ENCODE peak calls at places on chromosomes 4 and X, in ten cellular contexts. One of them, this sample, is unnamed.

GRCh38 chr4:37873383-37873782 is 17.5 kb upstream of the TBC1D1 start:
- DNase-seq in GM23248: peak; percentile 64
- DNase-seq in kidney: no peak
- DNase-seq in WERI-Rb-1: no peak
- DNase-seq in IMR-90: peak; percentile 75
- DNase-seq in NCI-H1417: no peak
- DNase-seq in GM20000: no peak
- DNase-seq in RWPE1: peak; percentile 68
- DNase-seq in AG20443: no peak
- DNase-seq in activated effector memory CD4-positive, alpha-beta T cell treated with Interleukin-2 at 50 U/mL for 16 hours: no peak
- DNase-seq in this sample: peak; percentile 22

GRCh38 chr4:148445071-148445902 is 3.1 kb upstream of the NR3C2 start:
- DNase-seq in IMR-90: no peak
- DNase-seq in GM20000: peak; percentile 61
- DNase-seq in AG20443: peak; percentile 39
- DNase-seq in WERI-Rb-1: peak; percentile 67
- DNase-seq in kidney: peak; percentile 88
- DNase-seq in NCI-H1417: no peak
- DNase-seq in RWPE1: no peak
- DNase-seq in GM23248: peak; percentile 42
- DNase-seq in activated effector memory CD4-positive, alpha-beta T cell treated with Interleukin-2 at 50 U/mL for 16 hours: peak; percentile 71
- DNase-seq in this sample: no peak

GRCh38 chr4:78379991-78380739 is 171.4 kb upstream of the ANXA3 start:
- DNase-seq in GM20000: no peak
- DNase-seq in GM23248: peak; percentile 57
- DNase-seq in NCI-H1417: no peak
- DNase-seq in AG20443: peak; percentile 70
- DNase-seq in kidney: no peak
- DNase-seq in IMR-90: peak; percentile 1
- DNase-seq in WERI-Rb-1: no peak
- DNase-seq in activated effector memory CD4-positive, alpha-beta T cell treated with Interleukin-2 at 50 U/mL for 16 hours: no peak
- DNase-seq in RWPE1: peak; percentile 52
- DNase-seq in this sample: no peak

GRCh38 chr4:89303177-89303576 is 4.4 kb downstream of the GPRIN3 start:
- DNase-seq in kidney: peak; percentile 78
- DNase-seq in RWPE1: no peak
- DNase-seq in WERI-Rb-1: no peak
- DNase-seq in GM23248: no peak
- DNase-seq in IMR-90: no peak
- DNase-seq in GM20000: no peak
- DNase-seq in NCI-H1417: no peak
- DNase-seq in activated effector memory CD4-positive, alpha-beta T cell treated with Interleukin-2 at 50 U/mL for 16 hours: peak; percentile 56
- DNase-seq in AG20443: no peak
- DNase-seq in this sample: no peak

GRCh38 chr4:146368209-146368608 is 153.5 kb downstream of the SLC10A7 start:
- DNase-seq in RWPE1: no peak
- DNase-seq in AG20443: peak; percentile 8
- DNase-seq in GM20000: no peak
- DNase-seq in activated effector memory CD4-positive, alpha-beta T cell treated with Interleukin-2 at 50 U/mL for 16 hours: no peak
- DNase-seq in kidney: no peak
- DNase-seq in WERI-Rb-1: no peak
- DNase-seq in IMR-90: no peak
- DNase-seq in NCI-H1417: no peak
- DNase-seq in GM23248: no peak
- DNase-seq in this sample: no peak

GRCh38 chr4:14415146-14415545 is 587.1 kb upstream of the CPEB2 start:
- DNase-seq in IMR-90: peak; percentile 31
- DNase-seq in RWPE1: no peak
- DNase-seq in NCI-H1417: no peak
- DNase-seq in AG20443: no peak
- DNase-seq in WERI-Rb-1: no peak
- DNase-seq in GM23248: peak; percentile 23
- DNase-seq in kidney: no peak
- DNase-seq in activated effector memory CD4-positive, alpha-beta T cell treated with Interleukin-2 at 50 U/mL for 16 hours: no peak
- DNase-seq in GM20000: no peak
- DNase-seq in this sample: no peak

GRCh38 chr4:162909952-162910351 is 256.7 kb downstream of the NAF1 start:
- DNase-seq in AG20443: no peak
- DNase-seq in RWPE1: no peak
- DNase-seq in GM20000: no peak
- DNase-seq in activated effector memory CD4-positive, alpha-beta T cell treated with Interleukin-2 at 50 U/mL for 16 hours: no peak
- DNase-seq in NCI-H1417: no peak
- DNase-seq in IMR-90: no peak
- DNase-seq in WERI-Rb-1: no peak
- DNase-seq in GM23248: no peak
- DNase-seq in kidney: no peak
- DNase-seq in this sample: no peak

GRCh38 chr4:134787315-134787714 is 585.7 kb upstream of the PABPC4L start:
- DNase-seq in GM20000: no peak
- DNase-seq in RWPE1: no peak
- DNase-seq in AG20443: no peak
- DNase-seq in NCI-H1417: no peak
- DNase-seq in activated effector memory CD4-positive, alpha-beta T cell treated with Interleukin-2 at 50 U/mL for 16 hours: no peak
- DNase-seq in GM23248: no peak
- DNase-seq in WERI-Rb-1: no peak
- DNase-seq in kidney: no peak
- DNase-seq in IMR-90: no peak
- DNase-seq in this sample: no peak

GRCh38 chr4:159227984-159228383 is 125.1 kb downstream of the RAPGEF2 start:
- DNase-seq in GM23248: peak; percentile 82
- DNase-seq in RWPE1: peak; percentile 46
- DNase-seq in AG20443: peak; percentile 54
- DNase-seq in NCI-H1417: no peak
- DNase-seq in kidney: peak; percentile 86
- DNase-seq in IMR-90: peak; percentile 92
- DNase-seq in WERI-Rb-1: no peak
- DNase-seq in activated effector memory CD4-positive, alpha-beta T cell treated with Interleukin-2 at 50 U/mL for 16 hours: no peak
- DNase-seq in GM20000: no peak
- DNase-seq in this sample: peak; percentile 41

GRCh38 chr4:152479428-152480026 is 56.4 kb downstream of the FBXW7 start:
- DNase-seq in WERI-Rb-1: no peak
- DNase-seq in kidney: no peak
- DNase-seq in GM23248: peak; percentile 10
- DNase-seq in activated effector memory CD4-positive, alpha-beta T cell treated with Interleukin-2 at 50 U/mL for 16 hours: no peak
- DNase-seq in GM20000: no peak
- DNase-seq in RWPE1: peak; percentile 6
- DNase-seq in IMR-90: peak; percentile 60
- DNase-seq in AG20443: no peak
- DNase-seq in NCI-H1417: no peak
- DNase-seq in this sample: no peak

GRCh38 chr4:183987529-183987946 is 82.4 kb downstream of the STOX2 start:
- DNase-seq in NCI-H1417: no peak
- DNase-seq in GM23248: peak; percentile 94
- DNase-seq in GM20000: no peak
- DNase-seq in WERI-Rb-1: no peak
- DNase-seq in kidney: peak; percentile 84
- DNase-seq in RWPE1: peak; percentile 89
- DNase-seq in AG20443: peak; percentile 79
- DNase-seq in activated effector memory CD4-positive, alpha-beta T cell treated with Interleukin-2 at 50 U/mL for 16 hours: no peak
- DNase-seq in IMR-90: peak; percentile 91
- DNase-seq in this sample: peak; percentile 95

GRCh38 chr4:6855692-6856297 is 53.8 kb upstream of the TBC1D14 start:
- DNase-seq in AG20443: no peak
- DNase-seq in WERI-Rb-1: no peak
- DNase-seq in NCI-H1417: peak; percentile 42
- DNase-seq in kidney: no peak
- DNase-seq in activated effector memory CD4-positive, alpha-beta T cell treated with Interleukin-2 at 50 U/mL for 16 hours: no peak
- DNase-seq in RWPE1: no peak
- DNase-seq in IMR-90: peak; percentile 93
- DNase-seq in GM20000: peak; percentile 71
- DNase-seq in GM23248: peak; percentile 73
- DNase-seq in this sample: no peak

GRCh38 chrX:7891928-7892327 is 35.3 kb downstream of the PNPLA4 start:
- DNase-seq in NCI-H1417: no peak
- DNase-seq in GM20000: no peak
- DNase-seq in WERI-Rb-1: no peak
- DNase-seq in AG20443: no peak
- DNase-seq in kidney: no peak
- DNase-seq in RWPE1: no peak
- DNase-seq in IMR-90: no peak
- DNase-seq in activated effector memory CD4-positive, alpha-beta T cell treated with Interleukin-2 at 50 U/mL for 16 hours: no peak
- DNase-seq in GM23248: no peak
- DNase-seq in this sample: no peak

GRCh38 chrX:34875204-34875603 is 67.4 kb upstream of the FAM47B start:
- DNase-seq in kidney: no peak
- DNase-seq in NCI-H1417: no peak
- DNase-seq in GM23248: peak; percentile 61
- DNase-seq in IMR-90: peak; percentile 75
- DNase-seq in AG20443: peak; percentile 29
- DNase-seq in GM20000: no peak
- DNase-seq in WERI-Rb-1: no peak
- DNase-seq in activated effector memory CD4-positive, alpha-beta T cell treated with Interleukin-2 at 50 U/mL for 16 hours: no peak
- DNase-seq in RWPE1: no peak
- DNase-seq in this sample: peak; percentile 16

GRCh38 chr4:148227147-148227546 is 215.1 kb downstream of the NR3C2 start:
- DNase-seq in NCI-H1417: no peak
- DNase-seq in IMR-90: no peak
- DNase-seq in GM23248: no peak
- DNase-seq in GM20000: no peak
- DNase-seq in RWPE1: no peak
- DNase-seq in AG20443: no peak
- DNase-seq in WERI-Rb-1: no peak
- DNase-seq in activated effector memory CD4-positive, alpha-beta T cell treated with Interleukin-2 at 50 U/mL for 16 hours: no peak
- DNase-seq in kidney: no peak
- DNase-seq in this sample: no peak

GRCh38 chrX:33741807-33742206 is 390.3 kb downstream of the FAM47A start:
- DNase-seq in IMR-90: no peak
- DNase-seq in GM20000: no peak
- DNase-seq in WERI-Rb-1: peak; percentile 25
- DNase-seq in kidney: no peak
- DNase-seq in GM23248: no peak
- DNase-seq in NCI-H1417: no peak
- DNase-seq in RWPE1: no peak
- DNase-seq in activated effector memory CD4-positive, alpha-beta T cell treated with Interleukin-2 at 50 U/mL for 16 hours: no peak
- DNase-seq in AG20443: no peak
- DNase-seq in this sample: no peak

GRCh38 chrX:52346462-52347165 is 22.2 kb upstream of the XAGE2 start:
- DNase-seq in IMR-90: peak; percentile 4
- DNase-seq in GM20000: no peak
- DNase-seq in GM23248: peak; percentile 49
- DNase-seq in AG20443: no peak
- DNase-seq in activated effector memory CD4-positive, alpha-beta T cell treated with Interleukin-2 at 50 U/mL for 16 hours: no peak
- DNase-seq in WERI-Rb-1: no peak
- DNase-seq in NCI-H1417: no peak
- DNase-seq in RWPE1: peak; percentile 10
- DNase-seq in kidney: no peak
- DNase-seq in this sample: peak; percentile 58

GRCh38 chr4:2289955-2290333 is 28.0 kb upstream of the MXD4 start:
- DNase-seq in WERI-Rb-1: no peak
- DNase-seq in kidney: no peak
- DNase-seq in IMR-90: no peak
- DNase-seq in GM20000: no peak
- DNase-seq in AG20443: no peak
- DNase-seq in RWPE1: no peak
- DNase-seq in GM23248: no peak
- DNase-seq in activated effector memory CD4-positive, alpha-beta T cell treated with Interleukin-2 at 50 U/mL for 16 hours: no peak
- DNase-seq in NCI-H1417: no peak
- DNase-seq in this sample: no peak

GRCh38 chrX:138765061-138765460 is 53.5 kb upstream of the FGF13 start:
- DNase-seq in activated effector memory CD4-positive, alpha-beta T cell treated with Interleukin-2 at 50 U/mL for 16 hours: no peak
- DNase-seq in RWPE1: peak; percentile 3
- DNase-seq in IMR-90: no peak
- DNase-seq in GM20000: no peak
- DNase-seq in GM23248: peak; percentile 80
- DNase-seq in AG20443: peak; percentile 52
- DNase-seq in WERI-Rb-1: no peak
- DNase-seq in NCI-H1417: no peak
- DNase-seq in kidney: no peak
- DNase-seq in this sample: no peak

GRCh38 chrX:109672239-109672638 is 47.3 kb upstream of the KCNE5 start:
- DNase-seq in NCI-H1417: no peak
- DNase-seq in kidney: no peak
- DNase-seq in GM20000: no peak
- DNase-seq in RWPE1: no peak
- DNase-seq in AG20443: no peak
- DNase-seq in activated effector memory CD4-positive, alpha-beta T cell treated with Interleukin-2 at 50 U/mL for 16 hours: no peak
- DNase-seq in GM23248: peak; percentile 2
- DNase-seq in WERI-Rb-1: no peak
- DNase-seq in IMR-90: no peak
- DNase-seq in this sample: no peak

GRCh38 chr4:126687655-126688358 is 945.0 kb upstream of the INTU start:
- DNase-seq in WERI-Rb-1: no peak
- DNase-seq in IMR-90: peak; percentile 15
- DNase-seq in RWPE1: no peak
- DNase-seq in GM20000: no peak
- DNase-seq in NCI-H1417: no peak
- DNase-seq in AG20443: peak; percentile 8
- DNase-seq in GM23248: peak; percentile 43
- DNase-seq in kidney: no peak
- DNase-seq in activated effector memory CD4-positive, alpha-beta T cell treated with Interleukin-2 at 50 U/mL for 16 hours: no peak
- DNase-seq in this sample: no peak

GRCh38 chr4:138561906-138562305 is 319.8 kb upstream of the SLC7A11 start:
- DNase-seq in activated effector memory CD4-positive, alpha-beta T cell treated with Interleukin-2 at 50 U/mL for 16 hours: no peak
- DNase-seq in GM23248: no peak
- DNase-seq in RWPE1: no peak
- DNase-seq in AG20443: no peak
- DNase-seq in WERI-Rb-1: no peak
- DNase-seq in NCI-H1417: no peak
- DNase-seq in IMR-90: no peak
- DNase-seq in kidney: peak; percentile 64
- DNase-seq in GM20000: no peak
- DNase-seq in this sample: no peak

GRCh38 chr4:63742882-63743281 is 666.4 kb downstream of the TECRL start:
- DNase-seq in IMR-90: no peak
- DNase-seq in activated effector memory CD4-positive, alpha-beta T cell treated with Interleukin-2 at 50 U/mL for 16 hours: no peak
- DNase-seq in AG20443: no peak
- DNase-seq in GM20000: no peak
- DNase-seq in GM23248: no peak
- DNase-seq in WERI-Rb-1: no peak
- DNase-seq in kidney: no peak
- DNase-seq in RWPE1: no peak
- DNase-seq in NCI-H1417: no peak
- DNase-seq in this sample: no peak

GRCh38 chr4:14864365-14864762 is 137.9 kb upstream of the CPEB2 start:
- DNase-seq in NCI-H1417: no peak
- DNase-seq in activated effector memory CD4-positive, alpha-beta T cell treated with Interleukin-2 at 50 U/mL for 16 hours: no peak
- DNase-seq in kidney: no peak
- DNase-seq in IMR-90: no peak
- DNase-seq in GM23248: no peak
- DNase-seq in GM20000: no peak
- DNase-seq in RWPE1: no peak
- DNase-seq in AG20443: no peak
- DNase-seq in WERI-Rb-1: no peak
- DNase-seq in this sample: no peak

GRCh38 chr4:103207673-103208072 is 9.5 kb upstream of the CENPE start:
- DNase-seq in WERI-Rb-1: peak; percentile 55
- DNase-seq in kidney: no peak
- DNase-seq in GM20000: no peak
- DNase-seq in AG20443: no peak
- DNase-seq in GM23248: no peak
- DNase-seq in NCI-H1417: no peak
- DNase-seq in activated effector memory CD4-positive, alpha-beta T cell treated with Interleukin-2 at 50 U/mL for 16 hours: no peak
- DNase-seq in IMR-90: no peak
- DNase-seq in RWPE1: no peak
- DNase-seq in this sample: no peak

GRCh38 chr4:42843694-42844093 is 48.8 kb upstream of the GRXCR1 start:
- DNase-seq in GM20000: no peak
- DNase-seq in AG20443: no peak
- DNase-seq in IMR-90: no peak
- DNase-seq in kidney: no peak
- DNase-seq in GM23248: no peak
- DNase-seq in RWPE1: no peak
- DNase-seq in NCI-H1417: no peak
- DNase-seq in WERI-Rb-1: no peak
- DNase-seq in activated effector memory CD4-positive, alpha-beta T cell treated with Interleukin-2 at 50 U/mL for 16 hours: no peak
- DNase-seq in this sample: no peak